ENCODE peak calls at places on chromosome 14, in nine cellular contexts. F, C, T, R, P, J, Z, H and B are unnamed samples.

GRCh38 chr14:100988011-100988410 is 84.5 kb upstream of the RTL1 start:
- DNase-seq in P (no peak), F (no peak), J (no peak), R (no peak), H (no peak), C (no peak), Z (no peak), T (no peak), B (no peak)

GRCh38 chr14:39812532-39813320 is 380.5 kb upstream of the FBXO33 start:
- DNase-seq in J (no peak), F (no peak), H (no peak), P (no peak), C (no peak), T (no peak), Z (no peak), R (no peak), B (no peak)

GRCh38 chr14:94165744-94166143 is 8.4 kb upstream of the PPP4R4 start:
- DNase-seq in R (no peak), C (no peak), H (no peak), T (no peak), Z (no peak), P (no peak), F (no peak), J (no peak), B (no peak)

GRCh38 chr14:99566009-99566389 is 38.0 kb downstream of the CCDC85C start:
- DNase-seq in H (no peak), T (no peak), J (no peak), P (no peak), F (no peak), R (no peak), Z (no peak), C (no peak), B (no peak)

GRCh38 chr14:49545071-49545470 is 41.1 kb downstream of the RPS29 start:
- DNase-seq in T (no peak), R (no peak), P (no peak), Z (no peak), J (no peak), C (no peak), F (no peak), H (no peak), B (no peak)

GRCh38 chr14:102442241-102443211 is 67.0 kb downstream of the ANKRD9 start:
- DNase-seq in R (no peak), F (no peak), C (no peak), J (no peak), Z (no peak), T (no peak), H (peak), P (peak), B (no peak)

GRCh38 chr14:105315211-105315721 is 718 bp downstream of the PACS2 start:
- DNase-seq in R (no peak), H (peak), C (no peak), F (peak), P (no peak), T (no peak), Z (peak), J (peak), B (no peak)

GRCh38 chr14:65080954-65081747 is 21.2 kb downstream of the MAX start:
- DNase-seq in T (no peak), P (no peak), R (no peak), H (peak), Z (no peak), F (no peak), C (no peak), J (no peak), B (no peak)

GRCh38 chr14:72443991-72444431 is 449.9 kb downstream of the DPF3 start:
- DNase-seq in H (no peak), Z (no peak), R (no peak), F (peak), J (peak), T (no peak), P (no peak), C (no peak), B (no peak)

GRCh38 chr14:20830831-20831230 is 28.2 kb upstream of the RNASE1 start:
- DNase-seq in J (no peak), H (no peak), C (no peak), F (no peak), T (no peak), R (no peak), Z (no peak), P (no peak), B (no peak)

GRCh38 chr14:39247256-39247655 is 13.5 kb downstream of the MIA2 start:
- DNase-seq in F (no peak), T (no peak), R (no peak), C (no peak), Z (peak), P (peak), H (no peak), J (no peak), B (no peak)

GRCh38 chr14:52553002-52553670 is 500 bp downstream of the GPR137C start:
- DNase-seq in C (no peak), J (peak), R (peak), F (peak), H (peak), T (peak), P (no peak), Z (peak), B (no peak)

GRCh38 chr14:102427642-102428041 is 64.9 kb downstream of the TECPR2 start:
- DNase-seq in Z (no peak), H (no peak), C (no peak), R (no peak), F (no peak), T (no peak), J (no peak), P (no peak), B (peak)

GRCh38 chr14:29895591-29896043 is 32.0 kb downstream of the PRKD1 start:
- DNase-seq in J (no peak), R (no peak), Z (no peak), P (no peak), H (peak), C (no peak), T (no peak), F (no peak), B (no peak)

GRCh38 chr14:20743556-20743955 is 2.1 kb upstream of the EDDM3A start:
- DNase-seq in C (no peak), J (no peak), P (no peak), R (no peak), F (no peak), T (no peak), Z (no peak), H (no peak), B (no peak)

GRCh38 chr14:76500011-76500410 is 124.1 kb downstream of the ESRRB start:
- DNase-seq in T (no peak), P (peak), J (no peak), R (no peak), Z (peak), F (no peak), H (no peak), C (no peak), B (no peak)

GRCh38 chr14:56491299-56492285 is 88.0 kb upstream of the TMEM260 start:
- DNase-seq in Z (peak), T (no peak), P (no peak), R (no peak), C (no peak), F (peak), J (peak), H (peak), B (no peak)

GRCh38 chr14:75489480-75489837 is 32.8 kb upstream of the BATF start:
- DNase-seq in P (no peak), R (no peak), T (no peak), J (no peak), F (no peak), C (no peak), H (no peak), Z (no peak), B (no peak)

GRCh38 chr14:34219661-34220060 is 242.4 kb downstream of the SPTSSA start:
- DNase-seq in P (no peak), C (no peak), H (no peak), T (no peak), R (no peak), J (no peak), Z (no peak), F (no peak), B (no peak)

GRCh38 chr14:63952053-63952932 is 99.5 kb downstream of the SYNE2 start:
- DNase-seq in R (no peak), C (no peak), F (no peak), H (no peak), J (no peak), P (no peak), Z (no peak), T (no peak), B (no peak)